ENCODE peak calls at places on chromosomes 4 and X, in five cellular contexts. E is GM12865, I is transverse colon, X is lung, J is NB4. Q is an unnamed sample.

GRCh38 chr4:110865611-110866254 is 242.9 kb upstream of the PITX2 start:
- DNase-seq in X (no peak), J (no peak), I (no peak), E (no peak), Q (no peak)

GRCh38 chr4:89305712-89306437 is 1.7 kb downstream of the GPRIN3 start:
- DNase-seq in E (no peak), I (no peak), X (no peak), J (peak; percentile 31), Q (no peak)

GRCh38 chr4:121096629-121097028 is 24.3 kb upstream of the NDNF start:
- DNase-seq in X (no peak), J (peak; percentile 28), I (no peak), E (no peak), Q (peak; percentile 17)

GRCh38 chr4:41590591-41590990 is 52.6 kb downstream of the LIMCH1 start:
- DNase-seq in I (no peak), J (no peak), E (no peak), X (peak; percentile 33), Q (no peak)

GRCh38 chrX:114924846-114925245 is 92.6 kb downstream of the IL13RA2 start:
- DNase-seq in J (no peak), I (no peak), E (no peak), X (no peak), Q (no peak)

GRCh38 chr4:56460085-56460484 is 7.3 kb upstream of the SRP72 start:
- DNase-seq in J (no peak), I (no peak), X (no peak), E (no peak), Q (no peak)

GRCh38 chr4:107760281-107760947 is 40.4 kb upstream of the PAPSS1 start:
- DNase-seq in X (no peak), J (no peak), E (no peak), I (peak; percentile 67), Q (no peak)

GRCh38 chr4:1415681-1415981 is 9.4 kb upstream of the NKX1-1 start:
- DNase-seq in E (no peak), I (no peak), J (no peak), X (no peak), Q (no peak)

GRCh38 chrX:13750204-13750603 is 15.7 kb downstream of the OFD1 start:
- DNase-seq in X (no peak), I (no peak), J (peak; percentile 60), E (peak; percentile 59), Q (peak; percentile 21)

GRCh38 chr4:67288964-67289363 is 256.3 kb downstream of the CENPC start:
- DNase-seq in E (peak; percentile 45), I (no peak), J (peak; percentile 68), X (no peak), Q (peak; percentile 32)

GRCh38 chr4:75484195-75484594 is 30.0 kb downstream of the RCHY1 start:
- DNase-seq in J (no peak), X (no peak), E (no peak), I (no peak), Q (no peak)

DNA sequence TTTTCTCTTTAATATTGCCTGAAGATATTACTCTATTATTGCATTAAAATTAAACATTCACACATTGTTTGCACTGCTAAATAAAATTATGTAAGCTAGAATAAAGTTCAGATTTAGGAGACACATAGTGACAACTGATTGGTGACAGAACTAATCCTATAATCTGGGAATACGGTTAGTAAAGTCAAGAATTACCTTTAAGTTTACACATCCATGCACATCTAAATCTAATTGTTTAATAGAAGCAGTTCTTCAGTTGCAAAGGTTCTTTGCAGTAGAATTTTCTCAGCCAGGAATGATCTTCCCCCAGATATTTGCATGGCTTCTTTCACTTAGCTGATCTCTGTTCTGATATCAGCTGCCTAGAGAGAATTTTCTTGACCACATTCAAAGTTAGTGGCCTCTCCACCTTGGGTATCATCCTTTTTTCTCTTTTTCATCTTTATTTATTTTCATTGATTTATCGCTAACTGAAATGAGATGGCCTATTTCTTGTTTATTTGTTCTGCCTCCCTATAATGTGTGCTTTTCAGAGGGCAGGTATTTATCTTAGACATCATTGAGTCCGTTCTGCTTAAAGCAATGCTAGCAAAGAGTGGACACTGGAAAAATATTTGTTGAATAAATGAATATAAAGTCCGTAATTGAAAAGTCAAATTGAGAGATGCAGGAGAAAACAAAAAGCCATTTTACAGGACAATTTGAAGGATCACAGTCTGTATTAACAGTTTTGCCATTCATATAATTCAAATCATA is 12.6 kb downstream of the AFP start:
- DNase-seq in I (no peak), J (no peak), E (no peak), X (no peak), Q (no peak)
- H3K4me3 ChIP-seq in I (no peak overlapping the region), J (no peak overlapping the region), E (no peak overlapping the region), X (no peak overlapping the region), Q (no peak overlapping the region)

GRCh38 chrX:150361777-150362351 is 1.3 kb upstream of the MAMLD1 start:
- DNase-seq in X (peak; percentile 25), I (no peak), J (no peak), E (no peak), Q (no peak)

GRCh38 chrX:150362599-150363481 is at the start of gene MAMLD1:
- DNase-seq in E (peak; percentile 24), J (peak; percentile 53), X (peak; percentile 68), I (peak; percentile 67), Q (peak; percentile 16)

GRCh38 chrX:150364347-150365050 is 1.4 kb downstream of the MAMLD1 start:
- DNase-seq in E (no peak), J (peak; percentile 46), I (peak; percentile 21), X (peak; percentile 29), Q (no peak)

GRCh38 chrX:150365051-150365952 is 2.2 kb downstream of the MAMLD1 start:
- DNase-seq in I (peak; percentile 65), E (no peak), J (peak; percentile 80), X (peak; percentile 47), Q (peak; percentile 26)

DNA sequence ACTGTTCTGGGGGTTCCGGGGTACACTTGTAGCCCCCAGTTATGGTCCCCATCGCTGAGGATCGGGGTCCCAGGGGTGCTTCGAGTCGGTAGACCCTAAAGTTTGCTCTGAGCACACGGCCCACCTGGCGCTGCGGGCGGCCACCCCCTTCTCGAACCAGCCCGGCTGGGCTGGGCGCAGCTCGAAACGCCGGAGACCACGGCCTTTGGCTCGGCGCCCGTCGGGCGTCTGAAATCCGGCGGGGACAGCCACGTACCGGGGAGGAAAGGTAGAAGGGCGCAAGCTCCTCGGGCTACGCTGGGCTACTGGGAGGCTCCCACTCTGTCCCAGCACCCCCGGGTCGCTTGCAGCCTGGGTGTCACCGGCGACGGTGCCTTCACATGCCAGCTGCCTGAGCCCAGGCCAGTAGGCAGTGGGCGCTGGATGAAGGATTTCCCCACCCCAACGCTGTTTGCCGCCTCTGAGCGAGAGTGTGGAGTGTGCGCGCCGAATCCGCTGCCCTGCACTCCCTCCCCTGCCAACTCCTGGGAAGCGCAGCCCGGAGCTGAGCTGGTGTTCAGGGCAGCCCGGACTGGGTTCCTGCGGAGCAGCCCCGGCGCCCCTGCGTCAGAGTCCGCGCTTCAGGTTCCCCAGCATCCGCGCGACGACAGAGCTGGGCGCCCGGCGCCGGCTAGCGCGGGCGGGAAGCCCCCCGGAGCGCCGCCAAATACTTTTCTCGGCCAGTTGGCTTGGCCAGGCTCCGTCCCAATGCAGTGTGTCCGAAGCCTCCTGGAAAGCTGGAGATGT is 637 bp downstream of the MAMLD1 start:
- DNase-seq in J (peak; percentile 14), X (peak; percentile 35), E (no peak), I (peak; percentile 14), Q (no peak)
- H3K4me3 ChIP-seq in J (no peak overlapping the region), X (peak overlapping the region; percentile 47), E (no peak overlapping the region), I (peak overlapping the region; percentile 20), Q (peak overlapping the region; percentile 23)

DNA sequence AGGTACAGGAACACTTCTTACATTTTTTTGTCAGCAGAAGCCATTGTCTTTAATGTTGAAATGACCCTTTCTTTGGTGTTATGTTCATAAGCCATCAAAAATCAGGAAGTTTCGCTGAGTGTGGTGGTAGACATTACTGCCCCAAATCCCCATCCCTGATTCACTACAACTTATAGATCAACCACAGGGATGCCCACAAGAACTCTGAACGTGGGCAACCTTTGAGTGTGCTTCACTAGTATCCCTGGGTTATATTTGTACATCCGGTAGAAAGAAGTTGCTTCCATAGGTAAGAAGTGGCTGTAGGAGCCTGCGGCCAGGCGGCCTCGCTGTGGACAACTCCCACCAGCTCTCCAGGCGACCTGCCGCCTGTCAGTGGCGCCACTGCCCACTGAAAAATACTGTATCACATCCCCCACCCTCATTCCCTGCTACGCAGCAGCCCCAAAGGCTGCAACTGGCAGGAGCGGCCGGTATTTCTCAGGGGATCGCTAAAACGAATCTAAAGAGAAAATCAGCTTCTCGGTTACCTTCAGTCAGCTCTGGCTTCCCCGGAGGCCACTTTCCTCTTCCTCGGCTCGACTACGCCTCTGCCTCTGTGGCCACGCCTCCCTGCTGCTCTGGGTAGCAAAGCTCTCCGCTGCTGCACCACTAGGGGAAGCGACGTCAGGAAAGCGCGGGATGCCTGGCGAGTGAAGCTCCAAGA is 13.9 kb upstream of the ETDC start:
- DNase-seq in J (no peak), E (peak; percentile 60), I (peak; percentile 19), X (peak; percentile 33), Q (no peak)
- H3K4me3 ChIP-seq in J (no peak overlapping the region), E (peak overlapping the region; percentile 58), I (no peak overlapping the region), X (no peak overlapping the region), Q (no peak overlapping the region)

DNA sequence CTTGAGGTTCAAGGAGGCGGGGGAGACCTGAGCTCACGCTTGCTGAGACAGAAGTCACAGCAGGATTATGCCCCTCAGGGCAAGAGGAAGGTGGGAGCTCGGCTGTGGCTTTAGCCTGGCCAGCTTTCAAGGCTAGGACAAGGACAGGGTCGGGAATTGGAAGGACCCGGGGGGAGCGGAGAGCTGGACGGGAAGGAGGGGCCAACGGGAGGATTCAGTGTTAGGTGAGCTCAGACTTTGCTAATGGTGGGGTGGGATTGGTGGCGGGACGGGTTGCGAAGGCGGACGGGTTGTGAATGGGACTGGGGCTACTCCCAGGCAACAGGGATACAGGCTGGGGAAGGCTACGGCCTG is 219 bp downstream of the RIBC1 start:
- DNase-seq in E (no peak), J (no peak), X (no peak), I (no peak), Q (no peak)
- H3K4me3 ChIP-seq in E (peak overlapping the region; percentile 21), J (peak overlapping the region; percentile 59), X (peak overlapping the region; percentile 21), I (no peak overlapping the region), Q (peak overlapping the region; percentile 42)